ENCODE peak calls at places on chromosomes 13 and 19, in six cellular contexts. B is nephron progenitor cell, V is suprapubic skin, Z is AG04450, T is astrocyte of the spinal cord, N is breast epithelium. O is an unnamed sample.

GRCh38 chr19:5131031-5131865 is 162.3 kb downstream of the KDM4B start:
- DNase-seq in B (no peak), V (no peak), Z (no peak), T (no peak), N (no peak), O (no peak)

GRCh38 chr19:13751436-13751835 is 12.9 kb upstream of the MRI1 start:
- DNase-seq in B (no peak), V (no peak), Z (no peak), T (no peak), N (no peak), O (no peak)

GRCh38 chr19:18308948-18309325 is 13.9 kb downstream of the LSM4 start:
- DNase-seq in B (no peak), V (no peak), Z (no peak), T (no peak), N (no peak), O (no peak)

GRCh38 chr13:99626461-99627082 is 125.3 kb downstream of the TM9SF2 start:
- DNase-seq in B (no peak), V (no peak), Z (no peak), T (peak; percentile 54), N (no peak), O (no peak)

GRCh38 chr13:113660066-113660465 is 2.1 kb upstream of the ATP4B start:
- DNase-seq in B (no peak), V (no peak), Z (no peak), T (no peak), N (no peak), O (no peak)

GRCh38 chr19:30393046-30393445 is 20.9 kb downstream of the ZNF536 start:
- DNase-seq in B (no peak), V (no peak), Z (no peak), T (no peak), N (no peak), O (no peak)

GRCh38 chr13:54261856-54262255 is 1233.2 kb downstream of the OLFM4 start:
- DNase-seq in B (no peak), V (no peak), Z (no peak), T (no peak), N (no peak), O (no peak)

GRCh38 chr19:54191671-54192453 is 754 bp downstream of the TSEN34 start:
- DNase-seq in B (no peak), V (peak; percentile 88), Z (no peak), T (peak; percentile 52), N (no peak), O (no peak)

GRCh38 chr13:48292650-48293049 is 10.9 kb upstream of the RB1 start:
- DNase-seq in B (no peak), V (no peak), Z (no peak), T (no peak), N (no peak), O (no peak)

GRCh38 chr13:97460004-97460756 is 26.2 kb downstream of the RAP2A start:
- DNase-seq in B (no peak), V (no peak), Z (no peak), T (no peak), N (no peak), O (no peak)

GRCh38 chr19:1177322-1178114 is 3.5 kb upstream of the SBNO2 start:
- DNase-seq in B (no peak), V (peak; percentile 88), Z (peak; percentile 87), T (peak; percentile 93), N (no peak), O (peak; percentile 94)

GRCh38 chr19:30664358-30665058 is 292.3 kb downstream of the ZNF536 start:
- DNase-seq in B (no peak), V (no peak), Z (no peak), T (no peak), N (no peak), O (no peak)

GRCh38 chr13:80473695-80474094 is 132.8 kb upstream of the SPRY2 start:
- DNase-seq in B (no peak), V (no peak), Z (no peak), T (peak; percentile 79), N (no peak), O (no peak)

GRCh38 chr13:95552539-95553270 is at the start of gene CLDN10:
- DNase-seq in B (peak; percentile 84), V (peak; percentile 60), Z (no peak), T (no peak), N (no peak), O (peak; percentile 56)

GRCh38 chr13:91185294-91185863 is 162.1 kb upstream of the MIR17HG start:
- DNase-seq in B (no peak), V (no peak), Z (no peak), T (peak; percentile 46), N (no peak), O (no peak)

GRCh38 chr13:81493144-81493543 is 1152.2 kb upstream of the SPRY2 start:
- DNase-seq in B (no peak), V (no peak), Z (no peak), T (no peak), N (no peak), O (no peak)

GRCh38 chr13:81488021-81488420 is 1147.1 kb upstream of the SPRY2 start:
- DNase-seq in B (no peak), V (no peak), Z (no peak), T (no peak), N (no peak), O (no peak)

GRCh38 chr13:81487151-81487550 is 1146.2 kb upstream of the SPRY2 start:
- DNase-seq in B (peak; percentile 28), V (no peak), Z (no peak), T (peak; percentile 7), N (no peak), O (no peak)
- TF ChIP-seq CTCF in B (peak; percentile 47), V (no peak), Z (no peak), T (peak; percentile 25), N (no peak), O (peak; percentile 42)

GRCh38 chr19:33905937-33906577 is 109.4 kb downstream of the KCTD15 start:
- DNase-seq in B (peak; percentile 73), V (peak; percentile 88), Z (no peak), T (no peak), N (peak; percentile 73), O (no peak)
- TF ChIP-seq CTCF in B (no peak), V (no peak), Z (no peak), T (no peak), N (no peak), O (no peak)

GRCh38 chr19:38375098-38375493 is 725 bp downstream of the PSMD8 start:
- DNase-seq in B (no peak), V (no peak), Z (no peak), T (no peak), N (no peak), O (no peak)

GRCh38 chr19:38376576-38376975 is 2.2 kb downstream of the PSMD8 start:
- DNase-seq in B (no peak), V (no peak), Z (no peak), T (no peak), N (no peak), O (no peak)

GRCh38 chr19:38375748-38376147 is 1.4 kb downstream of the PSMD8 start:
- DNase-seq in B (no peak), V (no peak), Z (no peak), T (no peak), N (no peak), O (no peak)

GRCh38 chr19:38373907-38374331 is 452 bp upstream of the PSMD8 start:
- DNase-seq in B (no peak), V (no peak), Z (no peak), T (no peak), N (no peak), O (no peak)

DNA sequence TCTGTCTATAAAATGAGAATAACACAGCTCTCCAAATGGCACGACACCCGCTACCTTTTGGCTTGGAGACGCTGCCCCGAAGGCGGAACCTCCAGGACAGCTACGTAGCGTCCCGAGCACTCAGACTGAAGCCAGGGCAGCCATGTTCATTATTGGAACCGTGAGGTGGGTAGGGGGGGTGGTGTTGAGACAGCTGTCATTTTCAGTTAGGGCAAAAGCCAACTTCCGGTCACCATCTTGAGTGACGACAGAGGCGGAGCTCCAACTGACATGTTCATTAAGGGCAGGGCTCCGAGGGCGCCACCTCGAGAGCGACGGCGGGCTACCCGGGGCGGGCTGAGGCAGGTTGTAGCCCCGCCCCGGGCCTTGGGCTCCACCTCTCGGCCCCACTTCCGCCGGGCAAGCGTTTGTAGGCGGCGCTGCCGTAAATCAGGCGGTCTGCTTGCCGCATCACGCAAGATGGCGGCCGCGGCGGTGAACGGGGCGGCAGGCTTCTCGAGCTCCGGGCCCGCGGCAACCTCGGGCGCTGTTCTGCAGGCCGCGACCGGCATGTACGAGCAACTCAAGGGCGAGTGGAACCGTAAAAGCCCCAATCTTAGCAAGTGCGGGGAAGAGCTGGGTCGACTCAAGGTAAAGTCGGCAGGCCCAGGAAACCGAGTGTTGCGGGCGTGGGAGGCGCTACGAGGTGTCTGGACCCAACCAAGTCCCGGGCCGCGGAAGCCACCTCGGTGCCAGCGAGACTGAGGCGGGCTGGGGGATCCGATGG is at the start of gene PSMD8:
- DNase-seq in B (peak; percentile 97), V (peak; percentile 100), Z (peak; percentile 95), T (peak; percentile 99), N (peak; percentile 99), O (peak; percentile 97)
- TF ChIP-seq CTCF in B (no peak), V (no peak), Z (no peak), T (peak; percentile 12), N (no peak), O (peak; percentile 39)

GRCh38 chr13:34523401-34523800 is 418.7 kb upstream of the NBEA start:
- DNase-seq in B (no peak), V (no peak), Z (no peak), T (no peak), N (no peak), O (no peak)

GRCh38 chr13:34522818-34523217 is 419.3 kb upstream of the NBEA start:
- DNase-seq in B (no peak), V (no peak), Z (no peak), T (peak; percentile 22), N (no peak), O (no peak)

GRCh38 chr13:34515201-34515600 is 426.9 kb upstream of the NBEA start:
- DNase-seq in B (no peak), V (no peak), Z (no peak), T (no peak), N (no peak), O (no peak)

GRCh38 chr13:34521166-34521565 is 420.9 kb upstream of the NBEA start:
- DNase-seq in B (no peak), V (no peak), Z (no peak), T (no peak), N (no peak), O (no peak)
- TF ChIP-seq CTCF in B (no peak), V (no peak), Z (no peak), T (no peak), N (no peak), O (no peak)

GRCh38 chr13:63631006-63631405 is 2215.4 kb upstream of the PCDH20 start:
- DNase-seq in B (no peak), V (no peak), Z (no peak), T (no peak), N (no peak), O (no peak)

GRCh38 chr13:63636231-63636993 is 2220.8 kb upstream of the PCDH20 start:
- DNase-seq in B (no peak), V (no peak), Z (no peak), T (peak; percentile 23), N (no peak), O (no peak)
- TF ChIP-seq CTCF in B (no peak), V (no peak), Z (peak; percentile 32), T (peak; percentile 23), N (no peak), O (peak; percentile 15)

DNA sequence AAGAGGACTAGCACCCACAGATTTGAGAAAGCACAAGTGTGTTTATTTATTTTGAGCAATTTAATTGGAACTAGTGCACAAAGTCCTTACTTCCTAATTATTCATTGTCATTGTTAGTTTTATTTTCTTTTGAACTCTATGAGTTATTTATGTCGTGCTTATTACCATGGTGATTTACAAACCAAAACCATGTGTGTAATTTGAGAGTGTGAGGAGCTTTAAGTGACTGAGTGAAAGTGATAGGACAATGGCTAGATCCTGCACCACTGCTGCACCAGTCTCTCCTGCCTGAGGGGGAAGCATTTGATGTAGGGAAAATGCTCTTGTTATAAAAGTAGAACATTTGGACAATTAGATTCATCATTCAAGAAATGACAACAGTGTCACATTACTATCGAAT is 172.3 kb upstream of the KLF12 start:
- DNase-seq in B (no peak), V (no peak), Z (no peak), T (peak; percentile 46), N (no peak), O (no peak)
- TF ChIP-seq CTCF in B (no peak), V (no peak), Z (peak; percentile 23), T (no peak), N (no peak), O (no peak)

O was measured in RWPE2.